ENCODE peak calls at places on chromosomes 11 and 22, in seven cellular contexts. One of them, this sample, is unnamed. For H3K4me1, the result is how much of the 10 kb centered on the place peaks cover.

GRCh38 chr11:15493921-15494630 is 379.4 kb downstream of the INSC start:
- DNase-seq in A549: no peak
- DNase-seq in H9: no peak
- DNase-seq in Peyer's patch: no peak
- DNase-seq in psoas muscle: no peak
- DNase-seq in PC-3: peak
- DNase-seq in right lobe of liver: no peak
- DNase-seq in this sample: no peak

GRCh38 chr22:21876486-21877176 is 9.2 kb upstream of the MAPK1 start:
- DNase-seq in Peyer's patch: no peak
- DNase-seq in right lobe of liver: no peak
- DNase-seq in H9: no peak
- DNase-seq in psoas muscle: no peak
- DNase-seq in PC-3: no peak
- DNase-seq in A549: no peak
- DNase-seq in this sample: peak

GRCh38 chr11:116563713-116564050 is 209.1 kb downstream of the BUD13 start:
- DNase-seq in H9: no peak
- DNase-seq in right lobe of liver: no peak
- DNase-seq in psoas muscle: no peak
- DNase-seq in Peyer's patch: no peak
- DNase-seq in PC-3: no peak
- DNase-seq in A549: no peak
- DNase-seq in this sample: no peak

GRCh38 chr11:107018902-107019493 is 722 bp upstream of the GUCY1A2 start:
- DNase-seq in Peyer's patch: peak
- DNase-seq in right lobe of liver: peak
- DNase-seq in A549: peak
- DNase-seq in PC-3: peak
- DNase-seq in H9: peak
- DNase-seq in psoas muscle: peak
- DNase-seq in this sample: peak

GRCh38 chr22:18968011-18968749 is 32.1 kb upstream of the PRODH start:
- DNase-seq in PC-3: peak
- DNase-seq in Peyer's patch: no peak
- DNase-seq in right lobe of liver: peak
- DNase-seq in H9: peak
- DNase-seq in psoas muscle: no peak
- DNase-seq in A549: no peak
- DNase-seq in this sample: no peak

GRCh38 chr22:45083659-45084305 is 74.0 kb upstream of the PHF21B start:
- DNase-seq in PC-3: peak
- DNase-seq in psoas muscle: no peak
- DNase-seq in H9: no peak
- DNase-seq in A549: no peak
- DNase-seq in Peyer's patch: no peak
- DNase-seq in right lobe of liver: no peak
- DNase-seq in this sample: peak

GRCh38 chr11:36751251-36751839 is 153.3 kb upstream of the RAG2 start:
- DNase-seq in PC-3: no peak
- DNase-seq in H9: no peak
- DNase-seq in Peyer's patch: no peak
- DNase-seq in right lobe of liver: no peak
- DNase-seq in psoas muscle: no peak
- DNase-seq in A549: no peak
- DNase-seq in this sample: no peak

GRCh38 chr11:44315947-44316387 is 6.0 kb upstream of the ALX4 start:
- DNase-seq in right lobe of liver: no peak
- DNase-seq in Peyer's patch: no peak
- DNase-seq in H9: no peak
- DNase-seq in psoas muscle: peak
- DNase-seq in A549: peak
- DNase-seq in PC-3: no peak
- DNase-seq in this sample: no peak

GRCh38 chr22:32202539-32203180 is 2.2 kb downstream of the RFPL2 start:
- DNase-seq in psoas muscle: no peak
- DNase-seq in A549: peak
- DNase-seq in Peyer's patch: peak
- DNase-seq in H9: peak
- DNase-seq in right lobe of liver: peak
- DNase-seq in PC-3: peak
- DNase-seq in this sample: peak

GRCh38 chr22:39207141-39208012 is 37.4 kb downstream of the PDGFB start:
- DNase-seq in psoas muscle: no peak
- DNase-seq in right lobe of liver: no peak
- DNase-seq in A549: no peak
- DNase-seq in Peyer's patch: peak
- DNase-seq in H9: peak
- DNase-seq in PC-3: peak
- DNase-seq in this sample: peak

GRCh38 chr11:75639752-75640151 is 29.1 kb downstream of the MAP6 start:
- DNase-seq in H9: no peak
- DNase-seq in psoas muscle: peak
- DNase-seq in PC-3: no peak
- DNase-seq in Peyer's patch: peak
- DNase-seq in right lobe of liver: peak
- DNase-seq in A549: no peak
- DNase-seq in this sample: no peak

GRCh38 chr22:22687638-22688500 is 43.5 kb downstream of the GGTLC2 start:
- DNase-seq in Peyer's patch: peak
- DNase-seq in PC-3: peak
- DNase-seq in H9: peak
- DNase-seq in psoas muscle: no peak
- DNase-seq in A549: no peak
- DNase-seq in right lobe of liver: no peak
- DNase-seq in this sample: peak

GRCh38 chr11:96241351-96241841 is 101.6 kb downstream of the MAML2 start:
- DNase-seq in H9: no peak
- DNase-seq in Peyer's patch: peak
- DNase-seq in right lobe of liver: no peak
- DNase-seq in psoas muscle: no peak
- DNase-seq in A549: no peak
- DNase-seq in PC-3: no peak
- DNase-seq in this sample: no peak

GRCh38 chr11:125167292-125167953 is 2.9 kb downstream of the PKNOX2 start:
- DNase-seq in Peyer's patch: no peak
- DNase-seq in PC-3: no peak
- DNase-seq in psoas muscle: no peak
- DNase-seq in H9: no peak
- DNase-seq in A549: no peak
- DNase-seq in right lobe of liver: no peak
- DNase-seq in this sample: no peak

GRCh38 chr11:61777234-61778090 is 14.9 kb downstream of the TMEM258 start:
- DNase-seq in H9: peak
- DNase-seq in right lobe of liver: peak
- DNase-seq in Peyer's patch: peak
- DNase-seq in PC-3: no peak
- DNase-seq in psoas muscle: peak
- DNase-seq in A549: no peak
- DNase-seq in this sample: no peak

GRCh38 chr11:128476729-128477128 is 110.6 kb downstream of the ETS1 start:
- DNase-seq in right lobe of liver: no peak
- DNase-seq in Peyer's patch: peak
- DNase-seq in PC-3: no peak
- DNase-seq in A549: no peak
- DNase-seq in psoas muscle: no peak
- DNase-seq in H9: no peak
- DNase-seq in this sample: no peak

GRCh38 chr11:44858796-44859527 is 91.7 kb downstream of the TP53I11 start:
- DNase-seq in A549: no peak
- DNase-seq in right lobe of liver: no peak
- DNase-seq in Peyer's patch: no peak
- DNase-seq in psoas muscle: no peak
- DNase-seq in PC-3: no peak
- DNase-seq in H9: peak
- DNase-seq in this sample: no peak

GRCh38 chr11:87866951-87867350 is 308.3 kb downstream of the RAB38 start:
- DNase-seq in psoas muscle: no peak
- DNase-seq in PC-3: no peak
- DNase-seq in right lobe of liver: no peak
- DNase-seq in Peyer's patch: no peak
- DNase-seq in H9: no peak
- DNase-seq in A549: no peak
- DNase-seq in this sample: no peak

GRCh38 chr11:93464938-93465337 is 78.3 kb downstream of the SMCO4 start:
- DNase-seq in A549: no peak
- DNase-seq in H9: no peak
- DNase-seq in PC-3: no peak
- DNase-seq in right lobe of liver: no peak
- DNase-seq in psoas muscle: no peak
- DNase-seq in Peyer's patch: no peak
- DNase-seq in this sample: no peak

GRCh38 chr22:38923463-38924196 is 33.8 kb upstream of the APOBEC3A start:
- DNase-seq in psoas muscle: peak
- DNase-seq in PC-3: peak
- DNase-seq in H9: peak
- DNase-seq in A549: peak
- DNase-seq in right lobe of liver: no peak
- DNase-seq in Peyer's patch: peak
- DNase-seq in this sample: peak

GRCh38 chr22:33606495-33606894 is 313.8 kb downstream of the LARGE1 start:
- DNase-seq in right lobe of liver: no peak
- DNase-seq in Peyer's patch: no peak
- DNase-seq in PC-3: no peak
- DNase-seq in psoas muscle: no peak
- DNase-seq in A549: no peak
- DNase-seq in H9: no peak
- DNase-seq in this sample: no peak

GRCh38 chr11:86091566-86091965 is 22.7 kb upstream of the PICALM start:
- DNase-seq in A549: no peak
- DNase-seq in psoas muscle: no peak
- DNase-seq in Peyer's patch: no peak
- DNase-seq in H9: no peak
- DNase-seq in right lobe of liver: no peak
- DNase-seq in PC-3: no peak
- DNase-seq in this sample: peak

GRCh38 chr11:131070365-131070764 is 154.1 kb upstream of the SNX19 start:
- DNase-seq in psoas muscle: no peak
- DNase-seq in H9: no peak
- DNase-seq in Peyer's patch: no peak
- DNase-seq in PC-3: no peak
- DNase-seq in right lobe of liver: no peak
- DNase-seq in A549: no peak
- DNase-seq in this sample: no peak

GRCh38 chr11:269146-269890 is 8.9 kb upstream of the NLRP6 start:
- DNase-seq in A549: no peak
- DNase-seq in PC-3: no peak
- DNase-seq in Peyer's patch: peak
- DNase-seq in psoas muscle: no peak
- DNase-seq in H9: peak
- DNase-seq in right lobe of liver: no peak
- DNase-seq in this sample: no peak

GRCh38 chr11:272931-273198 is 5.3 kb upstream of the NLRP6 start:
- DNase-seq in right lobe of liver: no peak
- DNase-seq in A549: no peak
- DNase-seq in PC-3: no peak
- DNase-seq in Peyer's patch: no peak
- DNase-seq in H9: no peak
- DNase-seq in psoas muscle: no peak
- DNase-seq in this sample: no peak

GRCh38 chr11:270451-271208 is 7.6 kb upstream of the NLRP6 start:
- DNase-seq in H9: peak
- DNase-seq in A549: no peak
- DNase-seq in PC-3: no peak
- DNase-seq in psoas muscle: no peak
- DNase-seq in right lobe of liver: no peak
- DNase-seq in Peyer's patch: peak
- DNase-seq in this sample: no peak

GRCh38 chr11:271316-271715 is 6.9 kb upstream of the NLRP6 start:
- DNase-seq in H9: peak
- DNase-seq in Peyer's patch: peak
- DNase-seq in psoas muscle: no peak
- DNase-seq in A549: no peak
- DNase-seq in right lobe of liver: no peak
- DNase-seq in PC-3: no peak
- DNase-seq in this sample: no peak

DNA sequence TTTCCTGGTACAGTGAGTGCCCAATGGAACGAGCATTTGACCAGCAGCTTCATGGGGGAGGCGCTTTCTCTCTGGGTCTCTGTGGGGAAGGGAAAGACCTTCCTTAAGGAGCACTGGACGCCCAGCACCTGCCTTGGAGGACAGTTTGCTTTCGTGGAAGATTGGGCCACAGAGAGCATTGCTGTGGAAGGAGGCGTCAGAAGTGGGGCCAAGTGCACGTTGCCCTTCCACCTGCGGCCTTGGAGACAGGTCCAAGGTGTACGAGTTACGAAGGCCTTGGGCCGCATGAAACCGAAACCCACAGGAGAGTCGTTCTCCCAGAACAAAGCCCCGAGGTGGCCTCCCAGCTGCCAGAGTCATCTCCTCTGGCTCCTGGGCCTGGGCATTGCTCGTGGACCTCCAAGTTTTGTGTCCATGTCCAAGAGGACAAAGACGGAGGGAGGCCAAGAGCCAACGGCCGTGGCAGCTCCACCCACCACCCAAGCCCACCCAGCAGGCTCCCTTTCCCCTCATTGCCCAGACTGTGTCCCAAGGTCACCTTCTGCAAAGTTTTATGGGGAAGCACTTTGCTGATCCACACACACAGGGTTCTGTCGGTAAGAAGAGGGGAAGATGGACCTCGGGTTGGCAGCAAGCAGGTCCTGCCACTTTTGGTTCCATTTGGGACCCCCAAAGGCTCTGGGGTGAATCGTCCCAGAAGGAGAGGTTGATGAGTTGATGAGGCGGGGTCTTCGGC is 5.8 kb upstream of the NLRP6 start:
- DNase-seq in H9: peak
- DNase-seq in PC-3: no peak
- DNase-seq in A549: no peak
- DNase-seq in psoas muscle: no peak
- DNase-seq in right lobe of liver: no peak
- DNase-seq in Peyer's patch: peak
- DNase-seq in this sample: no peak
- H3K27ac ChIP-seq in H9: no peak
- H3K27ac ChIP-seq in PC-3: no peak
- H3K27ac ChIP-seq in A549: no peak
- H3K27ac ChIP-seq in psoas muscle: no peak
- H3K27ac ChIP-seq in right lobe of liver: no peak
- H3K27ac ChIP-seq in Peyer's patch: peak
- H3K27ac ChIP-seq in this sample: no peak

GRCh38 chr22:27278986-27279385 is 522.6 kb downstream of the MN1 start:
- DNase-seq in Peyer's patch: no peak
- DNase-seq in right lobe of liver: no peak
- DNase-seq in psoas muscle: no peak
- DNase-seq in A549: no peak
- DNase-seq in PC-3: peak
- DNase-seq in H9: no peak
- DNase-seq in this sample: no peak
- H3K4me1 ChIP-seq in Peyer's patch: under half
- H3K4me1 ChIP-seq in right lobe of liver: under half
- H3K4me1 ChIP-seq in psoas muscle: under half
- H3K4me1 ChIP-seq in A549: under half
- H3K4me1 ChIP-seq in PC-3: under half
- H3K4me1 ChIP-seq in H9: under half
- H3K4me1 ChIP-seq in this sample: under half

GRCh38 chr22:40324468-40325305 is 21.6 kb upstream of the ADSL start:
- DNase-seq in Peyer's patch: peak
- DNase-seq in H9: no peak
- DNase-seq in psoas muscle: no peak
- DNase-seq in right lobe of liver: no peak
- DNase-seq in PC-3: no peak
- DNase-seq in A549: no peak
- DNase-seq in this sample: no peak
- TF ChIP-seq CTCF in Peyer's patch: no peak
- TF ChIP-seq CTCF in H9: no peak
- TF ChIP-seq CTCF in psoas muscle: no peak
- TF ChIP-seq CTCF in right lobe of liver: no peak
- TF ChIP-seq CTCF in PC-3: no peak
- TF ChIP-seq CTCF in A549: no peak
- TF ChIP-seq CTCF in this sample: no peak

GRCh38 chr11:12914401-12914912 is 94.7 kb upstream of the RASSF10 start:
- DNase-seq in right lobe of liver: no peak
- DNase-seq in PC-3: peak
- DNase-seq in psoas muscle: peak
- DNase-seq in H9: peak
- DNase-seq in Peyer's patch: no peak
- DNase-seq in A549: peak
- DNase-seq in this sample: no peak
- H3K27ac ChIP-seq in right lobe of liver: no peak
- H3K27ac ChIP-seq in PC-3: no peak
- H3K27ac ChIP-seq in psoas muscle: peak
- H3K27ac ChIP-seq in H9: no peak
- H3K27ac ChIP-seq in Peyer's patch: no peak
- H3K27ac ChIP-seq in A549: no peak
- H3K27ac ChIP-seq in this sample: no peak

This sample was measured in foreskin keratinocyte.